ENCODE peak calls at places on chromosomes 2 and 18, in four cellular contexts. Z is nucleus accumbens; U is stimulated activated CD4-positive, alpha-beta T cell treated with anti-CD3 and anti-CD28 coated beads, Interleukin-12 subunit alpha, Interleukin-12 subunit beta, amount 100 ng/mL, for 4 hours; E is GM13976. V is an unnamed sample.

GRCh38 chr2:197383825-197384224 is 51.0 kb downstream of the SF3B1 start:
- DNase-seq in Z (no peak), E (no peak), U (no peak), V (no peak)

GRCh38 chr2:36594849-36595248 is 3.1 kb downstream of the FEZ2 start:
- DNase-seq in Z (no peak), E (no peak), U (no peak), V (no peak)

GRCh38 chr2:236161531-236161930 is 6.7 kb downstream of the GBX2 start:
- DNase-seq in U (no peak), E (peak), Z (no peak), V (no peak)

GRCh38 chr2:28163028-28163427 is 229.6 kb upstream of the FOSL2 start:
- DNase-seq in Z (no peak), E (no peak), U (no peak), V (no peak)

GRCh38 chr2:179636995-179637394 is 224.4 kb downstream of the ZNF385B start:
- DNase-seq in E (no peak), Z (no peak), U (no peak), V (no peak)

GRCh38 chr2:40384714-40385113 is 67.2 kb downstream of the SLC8A1 start:
- DNase-seq in U (no peak), Z (no peak), E (no peak), V (no peak)

GRCh38 chr2:111119004-111119846 is 1.5 kb upstream of the BCL2L11 start:
- DNase-seq in U (peak), Z (no peak), E (peak), V (peak)

GRCh38 chr2:117271631-117272030 is 542.9 kb upstream of the DDX18 start:
- DNase-seq in Z (no peak), E (no peak), U (no peak), V (no peak)

GRCh38 chr2:16396171-16396570 is 269.5 kb downstream of the CYRIA start:
- DNase-seq in U (no peak), Z (no peak), E (no peak), V (no peak)

GRCh38 chr2:239121600-239122012 is 273.7 kb downstream of the TWIST2 start:
- DNase-seq in E (no peak), U (no peak), Z (peak), V (no peak)

GRCh38 chr18:8562914-8563313 is 46.3 kb upstream of the RAB12 start:
- DNase-seq in U (no peak), Z (no peak), E (no peak), V (no peak)

GRCh38 chr2:163630836-163631235 is 105.0 kb downstream of the FIGN start:
- DNase-seq in Z (no peak), U (no peak), E (no peak), V (no peak)

GRCh38 chr2:133303150-133303549 is 265.1 kb downstream of the NCKAP5 start:
- DNase-seq in E (no peak), U (no peak), Z (no peak), V (no peak)

GRCh38 chr2:167404896-167405295 is 516.6 kb downstream of the XIRP2 start:
- DNase-seq in Z (no peak), E (no peak), U (no peak), V (no peak)

GRCh38 chr2:51734115-51734514 is 702.2 kb upstream of the NRXN1 start:
- DNase-seq in U (no peak), Z (no peak), E (no peak), V (no peak)

GRCh38 chr2:26456701-26457224 is 21.2 kb downstream of the OTOF start:
- DNase-seq in Z (no peak), U (no peak), E (no peak), V (peak)

GRCh38 chr2:134764164-134764563 is 45.4 kb upstream of the TMEM163 start:
- DNase-seq in Z (no peak), U (no peak), E (no peak), V (no peak)

GRCh38 chr2:53407363-53408080 is 360.1 kb upstream of the CHAC2 start:
- DNase-seq in E (no peak), U (no peak), Z (no peak), V (no peak)

GRCh38 chr2:8144785-8145184 is 537.1 kb upstream of the ID2 start:
- DNase-seq in U (no peak), Z (no peak), E (no peak), V (no peak)

V was measured in GM12865.